ENCODE peak calls at places on chromosomes 7 and 10, in four cellular contexts. I, O, R and J are unnamed samples. For H3K36me3, the result is how much of the 10 kb centered on the place peaks cover.

GRCh38 chr10:97307441-97307840 is 11.6 kb upstream of the FRAT1 start:
- DNase-seq in I (no peak), O (no peak), R (no peak), J (no peak)

GRCh38 chr10:31923389-31923788 is 5.2 kb downstream of the ARHGAP12 start:
- DNase-seq in I (no peak), O (no peak), R (no peak), J (no peak)

GRCh38 chr7:135856356-135857144 is 107.9 kb upstream of the FAM180A start:
- DNase-seq in I (no peak), O (peak), R (peak), J (no peak)

GRCh38 chr7:95907337-95907736 is 135.0 kb downstream of the DYNC1I1 start:
- DNase-seq in I (no peak), O (no peak), R (no peak), J (no peak)

GRCh38 chr7:49791089-49791741 is 17.8 kb downstream of the VWC2 start:
- DNase-seq in I (no peak), O (no peak), R (no peak), J (no peak)

GRCh38 chr7:159109092-159110035 is 35.3 kb downstream of the VIPR2 start:
- DNase-seq in I (peak), O (no peak), R (no peak), J (no peak)

GRCh38 chr7:148700693-148701092 is 2.0 kb downstream of the CUL1 start:
- DNase-seq in I (no peak), O (peak), R (peak), J (no peak)

GRCh38 chr10:117112220-117112619 is 25.9 kb downstream of the VAX1 start:
- DNase-seq in I (no peak), O (no peak), R (no peak), J (no peak)

GRCh38 chr7:9939171-9939570 is 1034.5 kb upstream of the PHF14 start:
- DNase-seq in I (no peak), O (no peak), R (no peak), J (no peak)

GRCh38 chr7:143229054-143229790 is 7.4 kb downstream of the TAS2R40 start:
- DNase-seq in I (no peak), O (no peak), R (no peak), J (no peak)

GRCh38 chr10:122458693-122459092 is 2.7 kb upstream of the HTRA1 start:
- DNase-seq in I (no peak), O (no peak), R (no peak), J (no peak)

GRCh38 chr10:104779701-104780100 is 138.6 kb downstream of the SORCS3 start:
- DNase-seq in I (no peak), O (no peak), R (no peak), J (no peak)

GRCh38 chr7:50475340-50475739 is 25.2 kb upstream of the FIGNL1 start:
- DNase-seq in I (no peak), O (no peak), R (no peak), J (no peak)

DNA sequence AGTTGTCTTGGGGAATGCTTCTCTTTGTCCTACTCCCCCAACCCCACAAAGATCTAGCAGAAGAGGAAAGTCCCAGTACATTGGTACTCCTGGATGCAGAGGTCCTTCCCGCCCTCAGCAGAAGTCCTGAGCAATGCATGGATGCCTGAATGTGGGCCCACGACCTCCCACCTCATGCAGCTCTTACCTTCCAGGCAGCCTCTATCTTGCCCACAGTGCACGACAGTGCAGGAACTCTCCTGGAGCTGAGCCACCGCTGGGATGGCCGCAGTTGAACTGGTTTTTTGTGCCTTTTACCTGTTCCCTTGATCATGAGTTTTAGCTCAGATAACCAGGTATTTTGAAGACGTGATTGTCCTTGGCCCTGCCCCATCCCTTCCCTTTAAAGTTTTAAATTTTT is 37.9 kb downstream of the LRRC4 start:
- DNase-seq in I (no peak), O (no peak), R (no peak), J (no peak)
- H3K36me3 ChIP-seq in I (under half), O (under half), R (under half), J (under half)

DNA sequence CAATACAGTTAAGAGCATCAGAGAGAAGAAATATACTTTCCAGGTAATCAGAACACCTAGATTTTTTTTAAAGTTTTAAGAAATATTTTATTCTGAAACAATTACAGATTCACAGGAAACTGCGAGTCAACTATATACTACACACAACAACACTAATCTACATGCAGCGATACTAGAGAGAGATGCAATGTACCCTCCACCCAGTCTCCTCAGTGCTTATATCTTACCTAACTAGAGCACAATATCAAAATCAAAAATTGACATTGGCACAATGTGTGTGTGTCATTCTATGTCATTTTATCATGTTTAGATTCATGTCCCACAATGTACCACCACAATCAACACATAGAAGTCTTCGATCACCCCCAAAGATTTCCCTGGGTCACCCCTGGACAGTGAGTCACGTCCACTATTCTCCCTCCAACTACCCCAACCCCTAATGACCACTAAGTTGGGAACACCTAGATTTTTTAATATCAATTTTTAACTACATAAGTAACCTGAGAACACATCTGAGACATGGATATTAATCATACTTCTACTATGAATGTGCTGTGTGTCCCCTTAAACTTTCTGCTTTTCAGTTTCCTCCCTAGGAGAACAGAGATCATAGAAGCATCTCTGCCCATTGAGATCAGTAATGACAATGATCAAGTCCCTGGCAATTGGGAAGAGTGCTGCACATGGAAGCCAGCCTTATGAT is 86.5 kb downstream of the GSAP start:
- DNase-seq in I (no peak), O (no peak), R (no peak), J (no peak)
- H3K4me3 ChIP-seq in I (no peak), O (no peak), R (no peak), J (no peak)

DNA sequence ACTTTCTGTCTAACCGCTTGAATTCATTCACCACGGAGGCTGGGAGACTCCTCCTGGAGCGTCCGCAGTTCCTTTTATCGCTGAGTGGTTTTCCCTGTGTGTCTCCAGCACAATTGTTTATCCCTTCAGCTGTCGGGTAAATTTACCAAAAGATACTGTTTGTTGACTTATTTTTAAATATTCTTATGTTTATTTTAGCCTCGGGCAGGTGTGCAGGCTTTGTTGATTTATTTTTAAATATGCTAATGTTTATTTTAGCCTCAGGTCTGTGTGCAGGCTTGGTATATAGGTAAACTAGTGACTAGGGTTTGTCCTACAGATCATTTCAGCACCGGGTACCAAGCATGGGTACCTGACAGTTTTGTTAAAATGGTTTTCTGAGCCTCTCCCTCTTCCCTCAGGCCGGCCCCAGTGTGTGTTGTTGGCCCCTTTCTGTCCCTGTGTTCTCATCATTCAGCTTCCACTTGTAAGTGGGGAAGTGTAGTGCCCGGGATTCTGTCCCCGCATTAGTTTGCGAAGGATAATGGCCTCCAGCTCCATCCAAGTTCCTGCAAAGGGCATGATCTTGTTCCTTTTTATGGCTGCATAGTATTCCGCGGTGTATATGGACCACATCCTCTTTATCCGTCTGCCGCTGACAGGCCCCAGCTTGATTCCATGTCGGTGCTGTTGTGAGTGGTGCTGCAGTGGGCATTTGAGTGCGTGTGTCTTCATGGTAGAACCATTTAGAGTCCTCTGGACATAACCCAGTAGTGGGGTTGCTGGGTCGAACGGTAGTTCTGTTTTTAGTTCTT is 5.3 kb downstream of the GET4 start:
- DNase-seq in I (no peak), O (no peak), R (no peak), J (no peak)
- TF ChIP-seq CTCF in I (no peak), O (no peak), R (no peak), J (no peak)

DNA sequence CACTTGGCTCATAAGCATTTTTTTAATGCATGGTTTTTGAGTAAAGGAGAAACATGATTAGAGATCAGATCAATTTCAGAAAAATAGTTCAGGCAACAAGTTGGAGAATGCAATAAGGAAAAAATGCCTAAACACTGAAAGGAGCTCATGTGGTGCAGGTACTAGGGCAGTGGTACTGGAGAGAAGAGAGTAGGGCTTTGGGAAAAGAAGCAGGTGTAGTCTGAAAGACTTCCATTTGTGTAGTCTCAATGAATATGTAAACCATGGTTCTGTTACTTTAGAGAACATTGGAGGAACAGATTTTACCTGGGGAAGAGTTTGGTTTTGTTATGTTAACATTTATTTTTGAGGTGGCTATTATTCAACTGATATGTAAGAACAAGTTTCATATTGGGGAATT is 5.5 kb downstream of the GTPBP10 start:
- DNase-seq in I (no peak), O (no peak), R (no peak), J (no peak)
- H3K36me3 ChIP-seq in I (under half), O (under half), R (under half), J (under half)

GRCh38 chr10:95474228-95475002 is 86.8 kb downstream of the SORBS1 start:
- DNase-seq in I (no peak), O (no peak), R (no peak), J (no peak)
- H3K4me3 ChIP-seq in I (no peak), O (no peak), R (no peak), J (no peak)

GRCh38 chr7:129495987-129496386 is 6.3 kb upstream of the SMKR1 start:
- DNase-seq in I (no peak), O (no peak), R (no peak), J (no peak)

GRCh38 chr7:129494041-129494440 is 8.3 kb upstream of the SMKR1 start:
- DNase-seq in I (no peak), O (peak), R (peak), J (peak)

GRCh38 chr7:129492406-129492805 is 9.9 kb upstream of the SMKR1 start:
- DNase-seq in I (no peak), O (no peak), R (no peak), J (no peak)

GRCh38 chr7:129496653-129497052 is 5.7 kb upstream of the SMKR1 start:
- DNase-seq in I (no peak), O (no peak), R (no peak), J (no peak)

GRCh38 chr7:129493555-129493954 is 8.8 kb upstream of the SMKR1 start:
- DNase-seq in I (no peak), O (peak), R (peak), J (no peak)
- TF ChIP-seq CTCF in I (no peak), O (peak), R (peak), J (peak)